ENCODE peak calls at places on chromosome 14, in ten cellular contexts. Y is M059J, C is MM.1S, H is BJ, I is HTR-8/SVneo, X is HFFc6, L is GM18507, S is spleen, J is astrocyte of the cerebellum, G is GDM1. F is an unnamed sample.
A peak's percentile ranks its signal among the peaks of the same experiment; 100 is the strongest.

GRCh38 chr14:84343637-84344036 is 1186.3 kb upstream of the FLRT2 start:
- DNase-seq in Y (no peak), C (no peak), H (no peak), I (no peak), X (no peak), L (no peak), S (no peak), J (no peak), G (no peak), F (no peak)

GRCh38 chr14:98470663-98471062 is 801.3 kb downstream of the BCL11B start:
- DNase-seq in Y (no peak), C (no peak), H (no peak), I (no peak), X (no peak), L (no peak), S (no peak), J (no peak), G (no peak), F (no peak)

GRCh38 chr14:73136387-73137221 is at the start of gene PSEN1:
- DNase-seq in Y (peak; percentile 85), C (peak; percentile 92), H (peak; percentile 28), I (peak; percentile 100), X (peak; percentile 88), L (peak; percentile 98), S (peak; percentile 99), J (peak; percentile 87), G (peak; percentile 89), F (peak; percentile 92)

GRCh38 chr14:43651896-43652295 is 855.2 kb downstream of the FSCB start:
- DNase-seq in Y (no peak), C (peak; percentile 72), H (no peak), I (no peak), X (no peak), L (no peak), S (no peak), J (no peak), G (no peak), F (no peak)

GRCh38 chr14:50559990-50560928 is at the start of gene ATL1:
- DNase-seq in Y (peak; percentile 64), C (no peak), H (no peak), I (peak; percentile 59), X (peak; percentile 28), L (peak; percentile 14), S (peak; percentile 86), J (peak; percentile 18), G (peak; percentile 31), F (peak; percentile 78)

GRCh38 chr14:89013698-89014569 is 189.5 kb downstream of the TTC8 start:
- DNase-seq in Y (no peak), C (no peak), H (no peak), I (no peak), X (no peak), L (no peak), S (no peak), J (no peak), G (no peak), F (no peak)

GRCh38 chr14:67641902-67642749 is 22.4 kb downstream of the ARG2 start:
- DNase-seq in Y (no peak), C (no peak), H (no peak), I (no peak), X (no peak), L (no peak), S (no peak), J (no peak), G (no peak), F (no peak)

GRCh38 chr14:89267656-89268055 is 149.4 kb downstream of the FOXN3 start:
- DNase-seq in Y (no peak), C (no peak), H (no peak), I (no peak), X (no peak), L (no peak), S (no peak), J (no peak), G (no peak), F (no peak)

GRCh38 chr14:83960832-83961512 is 1569.0 kb upstream of the FLRT2 start:
- DNase-seq in Y (no peak), C (no peak), H (no peak), I (no peak), X (no peak), L (no peak), S (no peak), J (no peak), G (no peak), F (no peak)